ENCODE peak calls at places on chromosomes 16 and 17, in four cellular contexts. X is CD4-positive, alpha-beta T cell; J is HL-60; Q is CD8-positive, alpha-beta T cell. S is an unnamed sample.
A peak's percentile ranks its signal among the peaks of the same experiment; 100 is the strongest.

GRCh38 chr17:38920374-38921291 is 4.8 kb upstream of the LASP1NB start:
- DNase-seq in Q (no peak), X (no peak), J (no peak), S (no peak)

GRCh38 chr17:4551141-4551540 is 4.0 kb downstream of the MYBBP1A start:
- DNase-seq in Q (no peak), J (peak; percentile 29), X (no peak), S (no peak)

GRCh38 chr16:75116081-75116910 is at the start of gene LDHD:
- DNase-seq in J (peak; percentile 68), Q (no peak), X (no peak), S (no peak)

GRCh38 chr17:41635121-41636097 is 11.0 kb upstream of the KRT17 start:
- DNase-seq in J (no peak), Q (no peak), X (no peak), S (no peak)

GRCh38 chr16:11966173-11966572 is 1.2 kb downstream of the TNFRSF17 start:
- DNase-seq in J (no peak), X (no peak), Q (no peak), S (no peak)

GRCh38 chr16:46884513-46885293 is 541 bp downstream of the GPT2 start:
- DNase-seq in X (no peak), Q (no peak), J (peak; percentile 24), S (no peak)

GRCh38 chr17:2238432-2239169 is 65.0 kb downstream of the SMG6 start:
- DNase-seq in Q (no peak), X (no peak), J (no peak), S (no peak)

GRCh38 chr16:87178177-87178863 is 138.9 kb downstream of the C16orf95 start:
- DNase-seq in J (no peak), X (no peak), Q (no peak), S (no peak)

GRCh38 chr16:85130707-85131028 is 18.4 kb upstream of the CIBAR2 start:
- DNase-seq in J (no peak), X (no peak), Q (no peak), S (no peak)

GRCh38 chr17:82031303-82031884 is at the start of gene RAC3:
- DNase-seq in X (no peak), J (no peak), Q (no peak), S (no peak)

GRCh38 chr17:65261682-65262636 is 124.8 kb downstream of the RGS9 start:
- DNase-seq in J (no peak), Q (no peak), X (no peak), S (peak; percentile 60)

GRCh38 chr16:2235695-2236361 is 416 bp upstream of the DNASE1L2 start:
- DNase-seq in X (no peak), J (no peak), Q (no peak), S (no peak)

GRCh38 chr17:82929011-82929622 is 89.3 kb upstream of the ZNF750 start:
- DNase-seq in Q (no peak), J (no peak), X (no peak), S (no peak)

GRCh38 chr17:16432017-16432416 is 16.6 kb downstream of the TRPV2 start:
- DNase-seq in Q (no peak), X (no peak), J (no peak), S (no peak)

GRCh38 chr17:63440127-63440769 is 5.9 kb downstream of the CYB561 start:
- DNase-seq in J (no peak), X (no peak), Q (peak; percentile 17), S (no peak)

GRCh38 chr17:48625502-48626201 is 506 bp downstream of the HOXB9 start:
- DNase-seq in J (peak; percentile 6), Q (no peak), X (no peak), S (no peak)

GRCh38 chr16:20268409-20268808 is 58.9 kb downstream of the GP2 start:
- DNase-seq in X (no peak), J (no peak), Q (no peak), S (no peak)
- H3K27ac ChIP-seq in X (no peak overlapping the region), J (no peak overlapping the region), Q (no peak overlapping the region), S (no peak overlapping the region)

DNA sequence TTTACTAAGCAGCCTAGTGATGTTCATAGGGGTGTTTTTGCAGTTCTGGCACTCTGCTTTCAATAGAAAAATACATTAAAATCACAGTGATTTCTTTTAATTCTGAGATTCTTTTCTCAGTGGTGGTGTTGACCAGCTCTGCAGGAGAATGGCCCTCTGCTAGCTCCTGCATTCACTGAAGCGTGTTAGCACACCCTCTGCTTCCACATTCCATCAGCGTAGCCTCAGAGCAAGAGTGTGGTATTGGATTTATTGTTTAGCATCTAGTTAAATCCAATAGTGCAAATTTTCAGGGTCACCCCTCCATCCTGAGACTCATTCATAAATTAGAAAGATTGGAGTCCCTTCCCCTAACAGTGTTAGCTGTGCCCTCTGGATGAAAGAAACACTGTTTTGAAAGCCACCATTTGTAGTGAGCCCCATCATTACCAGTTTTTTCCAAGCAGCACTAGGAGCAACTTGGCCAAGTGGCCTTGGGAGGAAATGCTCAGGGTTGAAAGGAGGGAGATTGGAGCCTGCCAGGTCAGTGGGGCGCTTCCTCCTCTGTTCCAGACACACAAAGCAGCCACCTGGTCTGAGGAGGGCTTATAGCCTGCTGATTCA is 45.7 kb downstream of the B9D1 start:
- DNase-seq in Q (no peak), J (no peak), X (no peak), S (no peak)
- H3K27ac ChIP-seq in Q (no peak overlapping the region), J (no peak overlapping the region), X (no peak overlapping the region), S (no peak overlapping the region)

GRCh38 chr17:7380321-7380720 is 568 bp upstream of the TNK1 start:
- DNase-seq in J (no peak), Q (no peak), X (no peak), S (no peak)
- H3K27ac ChIP-seq in J (no peak overlapping the region), Q (no peak overlapping the region), X (no peak overlapping the region), S (no peak overlapping the region)

DNA sequence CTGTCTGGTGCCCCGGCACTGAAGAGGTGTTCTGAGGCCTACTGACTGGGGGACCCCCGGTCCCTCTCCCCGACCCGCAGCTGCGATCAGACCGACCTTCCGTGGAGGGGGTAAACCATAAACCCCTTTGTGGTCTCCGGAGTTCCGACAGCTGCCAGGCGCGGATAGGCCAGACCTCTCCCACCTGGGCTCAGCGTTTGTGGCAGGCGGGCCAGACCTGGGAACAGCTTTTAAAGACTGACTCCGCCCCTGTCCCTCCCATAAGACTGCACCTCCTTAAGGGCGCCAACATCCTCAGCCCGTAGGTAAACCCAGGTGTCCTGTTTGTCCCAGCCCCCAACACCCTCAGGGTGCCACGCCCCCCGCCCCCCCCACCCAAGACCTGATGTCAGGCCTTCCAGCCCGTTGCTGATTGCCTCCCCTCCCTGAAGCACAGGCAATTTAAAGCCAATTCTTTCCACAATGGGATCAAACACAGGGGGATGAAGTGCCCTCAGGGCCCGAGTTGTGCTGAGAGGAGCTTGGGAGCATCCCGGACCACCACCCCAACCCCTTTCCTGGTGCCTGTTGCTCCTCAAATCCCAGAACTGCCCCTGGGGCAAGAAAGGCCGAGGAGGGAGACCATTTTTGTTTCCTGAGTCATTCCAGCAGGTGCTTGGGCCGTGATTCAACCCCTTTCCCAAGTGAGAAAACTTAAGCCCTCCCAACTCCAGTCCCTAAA is at the start of gene SOX15:
- DNase-seq in J (no peak), X (no peak), Q (no peak), S (no peak)
- H3K27ac ChIP-seq in J (no peak within 1 kb of the TSS), X (no peak within 1 kb of the TSS), Q (no peak within 1 kb of the TSS), S (peak within 1 kb of the TSS; percentile 70)

S was measured in SK-N-MC.